ENCODE peak calls at places on chromosomes 3 and 15, in four cellular contexts. One of them, this sample, is unnamed.

GRCh38 chr15:44435893-44436667 is 8.7 kb downstream of the CTDSPL2 start:
- DNase-seq in spleen: no peak
- DNase-seq in body of pancreas: no peak
- DNase-seq in uterus: no peak
- DNase-seq in this sample: no peak

GRCh38 chr15:97401970-97402369 is 558.5 kb upstream of the ARRDC4 start:
- DNase-seq in uterus: no peak
- DNase-seq in body of pancreas: no peak
- DNase-seq in spleen: no peak
- DNase-seq in this sample: no peak

GRCh38 chr15:89828324-89829145 is 13.9 kb upstream of the ANPEP start:
- DNase-seq in spleen: no peak
- DNase-seq in uterus: peak; percentile 55
- DNase-seq in body of pancreas: peak; percentile 42
- DNase-seq in this sample: peak; percentile 74

GRCh38 chr3:46668116-46668515 is 25.4 kb downstream of the ALS2CL start:
- DNase-seq in spleen: peak; percentile 51
- DNase-seq in uterus: no peak
- DNase-seq in body of pancreas: peak; percentile 9
- DNase-seq in this sample: no peak

GRCh38 chr15:72782993-72783562 is 480 bp downstream of the ADPGK start:
- DNase-seq in body of pancreas: no peak
- DNase-seq in spleen: no peak
- DNase-seq in uterus: no peak
- DNase-seq in this sample: peak; percentile 19

GRCh38 chr3:171908731-171909130 is 65.6 kb downstream of the TMEM212 start:
- DNase-seq in spleen: no peak
- DNase-seq in body of pancreas: no peak
- DNase-seq in uterus: no peak
- DNase-seq in this sample: no peak

GRCh38 chr3:186467969-186468368 is 76.2 kb downstream of the CRYGS start:
- DNase-seq in uterus: no peak
- DNase-seq in spleen: no peak
- DNase-seq in body of pancreas: no peak
- DNase-seq in this sample: no peak

GRCh38 chr15:99437315-99438221 is 128.2 kb upstream of the MEF2A start:
- DNase-seq in uterus: peak; percentile 16
- DNase-seq in body of pancreas: no peak
- DNase-seq in spleen: no peak
- DNase-seq in this sample: no peak

GRCh38 chr15:71588746-71589145 is 221.6 kb upstream of the NR2E3 start:
- DNase-seq in body of pancreas: no peak
- DNase-seq in uterus: no peak
- DNase-seq in spleen: no peak
- DNase-seq in this sample: peak; percentile 40

GRCh38 chr15:56936929-56937328 is 18.5 kb downstream of the TCF12 start:
- DNase-seq in body of pancreas: no peak
- DNase-seq in spleen: no peak
- DNase-seq in uterus: no peak
- DNase-seq in this sample: no peak

GRCh38 chr3:12507871-12508281 is 23.6 kb downstream of the TSEN2 start:
- DNase-seq in spleen: no peak
- DNase-seq in body of pancreas: no peak
- DNase-seq in uterus: peak; percentile 19
- DNase-seq in this sample: peak; percentile 49

GRCh38 chr3:186187876-186188275 is 79.0 kb upstream of the ETV5 start:
- DNase-seq in uterus: no peak
- DNase-seq in spleen: no peak
- DNase-seq in body of pancreas: no peak
- DNase-seq in this sample: no peak

GRCh38 chr15:43748376-43748775 is 2.1 kb downstream of the PDIA3 start:
- DNase-seq in spleen: no peak
- DNase-seq in body of pancreas: no peak
- DNase-seq in uterus: no peak
- DNase-seq in this sample: no peak

GRCh38 chr3:39101022-39101689 is 6.3 kb downstream of the GORASP1 start:
- DNase-seq in body of pancreas: peak; percentile 45
- DNase-seq in uterus: no peak
- DNase-seq in spleen: peak; percentile 85
- DNase-seq in this sample: peak; percentile 77

GRCh38 chr3:72448375-72448823 is 399.8 kb downstream of the SHQ1 start:
- DNase-seq in spleen: peak; percentile 78
- DNase-seq in uterus: peak; percentile 19
- DNase-seq in body of pancreas: peak; percentile 18
- DNase-seq in this sample: no peak

GRCh38 chr3:66450389-66451022 is 50.3 kb downstream of the LRIG1 start:
- DNase-seq in uterus: peak; percentile 80
- DNase-seq in spleen: no peak
- DNase-seq in body of pancreas: peak; percentile 68
- DNase-seq in this sample: no peak

GRCh38 chr15:57149196-57149595 is 227.1 kb upstream of the CGNL1 start:
- DNase-seq in spleen: no peak
- DNase-seq in body of pancreas: no peak
- DNase-seq in uterus: no peak
- DNase-seq in this sample: no peak

GRCh38 chr3:56800373-56801150 is 1.2 kb downstream of the ARHGEF3 start:
- DNase-seq in body of pancreas: no peak
- DNase-seq in uterus: no peak
- DNase-seq in spleen: peak; percentile 86
- DNase-seq in this sample: no peak

GRCh38 chr3:52229656-52230055 is 4.2 kb upstream of the TLR9 start:
- DNase-seq in body of pancreas: no peak
- DNase-seq in spleen: no peak
- DNase-seq in uterus: no peak
- DNase-seq in this sample: no peak

GRCh38 chr3:71117572-71118247 is 465.8 kb downstream of the FOXP1 start:
- DNase-seq in body of pancreas: no peak
- DNase-seq in spleen: no peak
- DNase-seq in uterus: no peak
- DNase-seq in this sample: no peak

GRCh38 chr3:13002398-13003124 is 70.7 kb downstream of the IQSEC1 start:
- DNase-seq in uterus: no peak
- DNase-seq in spleen: no peak
- DNase-seq in body of pancreas: no peak
- DNase-seq in this sample: no peak

GRCh38 chr3:186882881-186883685 is 40.6 kb downstream of the ADIPOQ start:
- DNase-seq in uterus: no peak
- DNase-seq in body of pancreas: no peak
- DNase-seq in spleen: no peak
- DNase-seq in this sample: peak; percentile 59

GRCh38 chr15:80462836-80463512 is 58.8 kb downstream of the ARNT2 start:
- DNase-seq in spleen: no peak
- DNase-seq in uterus: no peak
- DNase-seq in body of pancreas: no peak
- DNase-seq in this sample: no peak

GRCh38 chr3:9386060-9386459 is 11.4 kb upstream of the SETD5 start:
- DNase-seq in uterus: no peak
- DNase-seq in body of pancreas: no peak
- DNase-seq in spleen: no peak
- DNase-seq in this sample: no peak

GRCh38 chr15:81235781-81236507 is 39.3 kb downstream of the IL16 start:
- DNase-seq in body of pancreas: no peak
- DNase-seq in uterus: peak; percentile 76
- DNase-seq in spleen: no peak
- DNase-seq in this sample: no peak

GRCh38 chr3:196175717-196176116 is 35.5 kb downstream of the ZDHHC19 start:
- DNase-seq in spleen: peak; percentile 36
- DNase-seq in uterus: no peak
- DNase-seq in body of pancreas: no peak
- DNase-seq in this sample: no peak

GRCh38 chr3:123876858-123877257 is 7.3 kb downstream of the MYLK start:
- DNase-seq in uterus: no peak
- DNase-seq in body of pancreas: no peak
- DNase-seq in spleen: no peak
- DNase-seq in this sample: no peak

GRCh38 chr15:58568157-58568571 is 136.4 kb downstream of the LIPC start:
- DNase-seq in body of pancreas: no peak
- DNase-seq in spleen: no peak
- DNase-seq in uterus: no peak
- DNase-seq in this sample: no peak

GRCh38 chr3:9951962-9952805 is at the start of gene PRRT3:
- DNase-seq in spleen: peak; percentile 90
- DNase-seq in uterus: peak; percentile 24
- DNase-seq in body of pancreas: no peak
- DNase-seq in this sample: peak; percentile 72

GRCh38 chr3:71066356-71066755 is 517.2 kb downstream of the FOXP1 start:
- DNase-seq in uterus: no peak
- DNase-seq in body of pancreas: peak; percentile 46
- DNase-seq in spleen: no peak
- DNase-seq in this sample: no peak

GRCh38 chr15:76060098-76060989 is 559 bp downstream of the TMEM266 start:
- DNase-seq in uterus: no peak
- DNase-seq in body of pancreas: no peak
- DNase-seq in spleen: no peak
- DNase-seq in this sample: no peak

GRCh38 chr3:170493712-170494182 is 75.1 kb downstream of the CLDN11 start:
- DNase-seq in body of pancreas: no peak
- DNase-seq in uterus: no peak
- DNase-seq in spleen: no peak
- DNase-seq in this sample: no peak

GRCh38 chr3:152211655-152212054 is 57.1 kb upstream of the MBNL1 start:
- DNase-seq in body of pancreas: no peak
- DNase-seq in spleen: no peak
- DNase-seq in uterus: no peak
- DNase-seq in this sample: no peak

GRCh38 chr3:175349181-175349580 is 490.0 kb downstream of the NAALADL2 start:
- DNase-seq in body of pancreas: no peak
- DNase-seq in spleen: no peak
- DNase-seq in uterus: no peak
- DNase-seq in this sample: no peak

GRCh38 chr3:48016336-48016973 is at the start of gene MAP4:
- DNase-seq in spleen: no peak
- DNase-seq in body of pancreas: no peak
- DNase-seq in uterus: no peak
- DNase-seq in this sample: no peak

GRCh38 chr3:11679964-11680363 is 36.2 kb upstream of the VGLL4 start:
- DNase-seq in uterus: no peak
- DNase-seq in spleen: no peak
- DNase-seq in body of pancreas: no peak
- DNase-seq in this sample: no peak

DNA sequence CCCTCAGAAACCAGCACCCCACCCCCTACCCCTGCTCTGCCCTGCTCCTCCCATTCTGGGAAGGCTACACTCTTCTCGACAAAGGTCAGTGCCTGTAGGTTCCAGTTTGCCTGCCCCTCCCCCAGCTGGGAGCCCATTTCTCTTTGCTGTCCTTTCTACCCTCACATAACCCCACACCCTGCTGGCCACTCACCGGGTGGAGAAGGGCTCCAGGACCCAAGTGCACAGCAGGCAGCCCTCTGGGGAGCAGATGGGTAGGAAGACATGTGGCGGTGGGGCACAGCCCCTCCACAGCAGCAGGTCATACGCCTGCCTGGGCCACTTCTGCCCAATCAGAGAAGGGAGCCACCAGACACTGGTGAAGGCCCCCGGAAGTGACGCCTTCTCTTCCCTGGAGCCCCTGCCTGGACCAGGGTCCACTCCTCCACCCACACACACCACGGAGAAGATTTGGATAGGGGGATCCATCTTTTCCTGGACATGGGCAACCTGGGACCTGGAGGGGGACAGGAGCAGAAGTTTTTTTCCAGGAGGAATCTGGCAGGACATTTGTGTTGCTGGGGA is at the start of gene THPO:
- DNase-seq in spleen: no peak
- DNase-seq in uterus: peak; percentile 58
- DNase-seq in body of pancreas: peak; percentile 66
- DNase-seq in this sample: no peak
- TF ChIP-seq POLR2A in spleen: no peak
- TF ChIP-seq POLR2A in uterus: no peak
- TF ChIP-seq POLR2A in body of pancreas: no peak
- TF ChIP-seq POLR2A in this sample: no peak

DNA sequence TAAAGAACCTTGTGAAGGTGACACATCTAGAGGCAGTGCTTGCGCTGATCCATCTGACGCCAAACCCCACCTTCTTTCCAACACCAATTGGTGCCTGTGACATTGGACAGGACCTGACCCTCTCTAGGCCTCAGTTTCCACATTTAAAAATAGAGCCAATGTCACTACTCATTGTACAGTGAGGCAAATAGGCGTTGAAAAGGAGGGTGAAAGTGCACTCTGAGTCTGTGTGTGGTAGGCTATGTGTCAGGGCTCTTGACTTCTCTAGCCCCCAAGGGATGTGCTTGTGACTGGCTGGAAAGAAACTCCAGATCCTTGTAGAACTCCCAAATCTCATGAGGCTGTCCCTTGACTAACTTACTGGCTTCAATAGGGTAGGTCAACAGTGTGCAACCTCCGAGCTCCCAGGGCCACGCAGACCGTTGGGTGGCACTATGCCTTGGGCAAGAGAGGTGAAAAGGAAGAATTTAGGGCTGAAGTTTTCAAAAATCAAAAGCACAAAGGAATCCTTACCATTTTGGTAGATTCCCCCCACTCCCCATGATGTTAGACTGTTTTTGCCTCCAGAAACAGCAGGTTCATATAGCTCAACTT is 723 bp upstream of the FAM219B start:
- DNase-seq in spleen: peak; percentile 44
- DNase-seq in uterus: no peak
- DNase-seq in body of pancreas: no peak
- DNase-seq in this sample: no peak
- TF ChIP-seq POLR2A in spleen: no peak
- TF ChIP-seq POLR2A in uterus: no peak
- TF ChIP-seq POLR2A in body of pancreas: no peak
- TF ChIP-seq POLR2A in this sample: no peak

GRCh38 chr15:31325976-31326728 is 483 bp upstream of the KLF13 start:
- DNase-seq in spleen: peak; percentile 100
- DNase-seq in body of pancreas: peak; percentile 99
- DNase-seq in uterus: peak; percentile 95
- DNase-seq in this sample: peak; percentile 99
- TF ChIP-seq POLR2A in spleen: peak; percentile 90
- TF ChIP-seq POLR2A in body of pancreas: peak; percentile 98
- TF ChIP-seq POLR2A in uterus: peak; percentile 99
- TF ChIP-seq POLR2A in this sample: peak; percentile 36

DNA sequence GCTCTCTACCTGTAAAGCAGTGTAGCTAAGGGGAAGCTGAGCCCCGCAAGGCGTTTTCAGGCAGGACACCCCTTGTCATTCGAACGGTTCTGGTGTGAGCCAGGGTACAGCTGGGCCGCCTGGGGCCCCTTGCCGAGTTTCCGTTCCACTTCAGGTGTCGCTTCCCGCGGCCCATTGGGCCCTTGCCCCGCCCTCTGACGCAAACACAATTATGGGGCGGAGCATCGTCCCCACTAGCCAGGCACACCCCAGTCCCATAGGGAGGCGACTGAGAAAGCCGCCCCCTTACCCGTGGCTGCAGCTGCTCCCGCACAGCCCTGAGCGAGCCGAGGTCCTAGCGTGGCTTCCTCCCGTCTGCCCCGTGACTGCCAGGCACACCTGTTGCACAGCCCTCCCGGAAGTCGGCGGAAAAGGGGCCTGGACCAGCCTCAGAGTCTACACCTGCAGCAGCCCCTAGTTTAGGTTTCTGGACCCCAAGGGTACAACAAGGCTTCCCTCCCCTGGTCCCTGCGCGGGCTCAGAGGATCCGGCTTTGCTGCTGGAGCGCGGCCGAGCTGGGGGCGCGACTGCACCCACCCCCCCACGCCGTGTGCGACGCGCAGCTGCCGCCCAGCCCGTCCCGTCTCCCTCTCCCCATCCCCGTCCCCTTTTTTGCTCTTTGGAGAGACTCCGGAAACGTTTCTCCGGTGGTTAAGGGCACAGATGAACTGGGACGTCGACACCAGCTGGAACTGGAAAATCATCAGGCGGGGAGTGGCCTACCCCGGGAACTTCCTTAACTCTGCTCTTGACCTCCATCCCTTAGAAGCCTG is at the start of gene PLSCR2:
- DNase-seq in body of pancreas: peak; percentile 89
- DNase-seq in uterus: peak; percentile 35
- DNase-seq in spleen: peak; percentile 95
- DNase-seq in this sample: no peak
- TF ChIP-seq POLR2A in body of pancreas: peak; percentile 94
- TF ChIP-seq POLR2A in uterus: peak; percentile 28
- TF ChIP-seq POLR2A in spleen: no peak
- TF ChIP-seq POLR2A in this sample: no peak